ENCODE peak calls at places on chromosomes 1 and 21, in four cellular contexts. P is HS-27A, W is NCI-H460, M is fibroblast of pulmonary artery. J is an unnamed sample.

GRCh38 chr1:84078108-84078823 is 65.8 kb upstream of the PRKACB start:
- DNase-seq in P (peak), W (no peak), M (peak), J (peak)

GRCh38 chr1:100631015-100631521 is 88.5 kb upstream of the VCAM1 start:
- DNase-seq in P (peak), W (no peak), M (peak), J (no peak)

GRCh38 chr1:50418600-50419109 is 4.6 kb downstream of the DMRTA2 start:
- DNase-seq in P (no peak), W (no peak), M (no peak), J (no peak)

GRCh38 chr1:243723458-243724043 is 126.5 kb downstream of the AKT3 start:
- DNase-seq in P (no peak), W (no peak), M (peak), J (no peak)

GRCh38 chr1:38766125-38766524 is 93.4 kb downstream of the RRAGC start:
- DNase-seq in P (no peak), W (no peak), M (no peak), J (no peak)

GRCh38 chr1:17596186-17596585 is 56.7 kb downstream of the ARHGEF10L start:
- DNase-seq in P (no peak), W (no peak), M (no peak), J (no peak)

GRCh38 chr21:41152149-41152548 is 15.8 kb upstream of the BACE2 start:
- DNase-seq in P (no peak), W (no peak), M (no peak), J (no peak)

GRCh38 chr1:69128204-69128603 is 439.5 kb upstream of the LRRC7 start:
- DNase-seq in P (no peak), W (no peak), M (no peak), J (no peak)

GRCh38 chr1:169483500-169483966 is 2.2 kb downstream of the SLC19A2 start:
- DNase-seq in P (no peak), W (no peak), M (peak), J (no peak)

GRCh38 chr1:228236744-228237143 is 28.9 kb downstream of the OBSCN start:
- DNase-seq in P (no peak), W (no peak), M (peak), J (no peak)

GRCh38 chr1:202807367-202807925 is 775 bp downstream of the KDM5B start:
- DNase-seq in P (no peak), W (no peak), M (no peak), J (peak)

GRCh38 chr1:21174638-21175323 is 1.9 kb downstream of the EIF4G3 start:
- DNase-seq in P (no peak), W (no peak), M (peak), J (no peak)

GRCh38 chr1:84896279-84896678 is 3.3 kb upstream of the LPAR3 start:
- DNase-seq in P (no peak), W (no peak), M (no peak), J (no peak)

GRCh38 chr1:155008015-155008941 is 5.7 kb downstream of the ZBTB7B start:
- DNase-seq in P (no peak), W (no peak), M (no peak), J (peak)